ENCODE peak calls at places on chromosomes 7 and 10, in five cellular contexts. C, K, S, L and D are unnamed samples.

GRCh38 chr10:78028438-78029293 is 649 bp downstream of the POLR3A start:
- DNase-seq in C (peak), K (peak), S (peak), L (no peak), D (no peak)

GRCh38 chr10:89702121-89702480 is 711 bp downstream of the KIF20B start:
- DNase-seq in C (peak), K (peak), S (peak), L (no peak), D (no peak)

GRCh38 chr10:91197044-91197651 is 23.3 kb upstream of the PCGF5 start:
- DNase-seq in C (no peak), K (no peak), S (no peak), L (no peak), D (no peak)

GRCh38 chr7:115911466-115911865 is 119.1 kb downstream of the TFEC start:
- DNase-seq in C (no peak), K (no peak), S (peak), L (no peak), D (no peak)

GRCh38 chr7:75537731-75538130 is 45.6 kb downstream of the SPDYE5 start:
- DNase-seq in C (no peak), K (no peak), S (no peak), L (no peak), D (no peak)

GRCh38 chr10:118873080-118873737 is 118.4 kb upstream of the CACUL1 start:
- DNase-seq in C (no peak), K (peak), S (peak), L (no peak), D (no peak)

GRCh38 chr10:69974551-69975155 is 78.0 kb upstream of the MACROH2A2 start:
- DNase-seq in C (no peak), K (peak), S (no peak), L (no peak), D (no peak)

GRCh38 chr7:31107106-31108090 is 55.3 kb downstream of the ADCYAP1R1 start:
- DNase-seq in C (peak), K (no peak), S (no peak), L (no peak), D (no peak)

GRCh38 chr10:68233045-68233444 is 1.1 kb upstream of the ATOH7 start:
- DNase-seq in C (no peak), K (no peak), S (no peak), L (no peak), D (no peak)

GRCh38 chr10:3077940-3078630 is 10.7 kb downstream of the PFKP start:
- DNase-seq in C (no peak), K (no peak), S (no peak), L (no peak), D (no peak)

GRCh38 chr10:101040061-101040460 is 9.0 kb downstream of the SFXN3 start:
- DNase-seq in C (no peak), K (no peak), S (no peak), L (no peak), D (no peak)

GRCh38 chr10:35379226-35380137 is 43.2 kb downstream of the CCNY start:
- DNase-seq in C (peak), K (no peak), S (peak), L (no peak), D (no peak)

GRCh38 chr7:151568951-151569652 is 49.4 kb upstream of the RHEB start:
- DNase-seq in C (no peak), K (no peak), S (no peak), L (no peak), D (no peak)

GRCh38 chr10:1199897-1200721 is 143.9 kb downstream of the WDR37 start:
- DNase-seq in C (no peak), K (no peak), S (no peak), L (no peak), D (no peak)

GRCh38 chr7:74012842-74013249 is 15.1 kb upstream of the ELN start:
- DNase-seq in C (peak), K (peak), S (peak), L (no peak), D (no peak)

GRCh38 chr7:30206942-30207341 is 72.2 kb downstream of the MTURN start:
- DNase-seq in C (no peak), K (no peak), S (peak), L (no peak), D (no peak)

GRCh38 chr10:131579251-131580071 is 267.9 kb upstream of the TCERG1L start:
- DNase-seq in C (no peak), K (no peak), S (no peak), L (no peak), D (no peak)

GRCh38 chr10:76644481-76644880 is 993.1 kb downstream of the KCNMA1 start:
- DNase-seq in C (no peak), K (peak), S (no peak), L (no peak), D (no peak)